ENCODE peak calls at places on chromosome 19, in five cellular contexts. I, Z, T, W and H are unnamed samples.

GRCh38 chr19:17424743-17425365 is 5.0 kb downstream of the MVB12A start:
- DNase-seq in W (no peak), T (no peak), Z (no peak), I (no peak), H (no peak)

GRCh38 chr19:46718157-46718933 is 1.4 kb upstream of the PRKD2 start:
- DNase-seq in T (no peak), Z (no peak), W (peak; percentile 66), I (peak; percentile 24), H (no peak)

GRCh38 chr19:13764821-13765394 is 586 bp downstream of the MRI1 start:
- DNase-seq in Z (no peak), T (no peak), W (no peak), I (peak; percentile 17), H (no peak)

GRCh38 chr19:8304841-8305621 is 3.1 kb downstream of the CD320 start:
- DNase-seq in I (no peak), T (peak; percentile 10), Z (peak; percentile 84), W (no peak), H (no peak)

GRCh38 chr19:1067341-1068103 is 555 bp downstream of the ARHGAP45 start:
- DNase-seq in Z (no peak), T (no peak), I (peak; percentile 53), W (no peak), H (no peak)

GRCh38 chr19:51370230-51370629 is 1.4 kb upstream of the CLDND2 start:
- DNase-seq in Z (no peak), T (no peak), W (no peak), I (no peak), H (no peak)

GRCh38 chr19:17075860-17076538 is 422 bp downstream of the MYO9B start:
- DNase-seq in W (peak; percentile 39), I (peak; percentile 14), Z (no peak), T (no peak), H (no peak)

GRCh38 chr19:42370068-42370520 is 20.0 kb downstream of the CNFN start:
- DNase-seq in W (no peak), I (no peak), Z (no peak), T (no peak), H (no peak)

GRCh38 chr19:19498255-19498991 is 16.9 kb downstream of the TSSK6 start:
- DNase-seq in Z (no peak), I (no peak), T (no peak), W (no peak), H (no peak)

GRCh38 chr19:737591-738093 is 13.3 kb upstream of the MISP start:
- DNase-seq in T (no peak), W (no peak), Z (no peak), I (peak; percentile 36), H (no peak)

GRCh38 chr19:16328824-16329482 is 4.3 kb downstream of the KLF2 start:
- DNase-seq in I (no peak), T (no peak), W (no peak), Z (no peak), H (no peak)

GRCh38 chr19:49441960-49442350 is 628 bp upstream of the SLC17A7 start:
- DNase-seq in T (no peak), I (no peak), Z (no peak), W (no peak), H (no peak)

GRCh38 chr19:40612831-40613668 is 11.9 kb downstream of the LTBP4 start:
- DNase-seq in T (peak; percentile 57), I (peak; percentile 61), Z (no peak), W (peak; percentile 90), H (no peak)

GRCh38 chr19:42250249-42250665 is 4.7 kb downstream of the ERF start:
- DNase-seq in Z (no peak), I (no peak), T (no peak), W (no peak), H (no peak)

GRCh38 chr19:47111081-47111589 is 2.4 kb downstream of the ZC3H4 start:
- DNase-seq in Z (no peak), I (no peak), T (no peak), W (no peak), H (no peak)

GRCh38 chr19:35213678-35214632 is 14.6 kb downstream of the FAM187B start:
- DNase-seq in T (peak; percentile 33), I (peak; percentile 54), Z (no peak), W (peak; percentile 83), H (no peak)

GRCh38 chr19:16889429-16889882 is 657 bp downstream of the F2RL3 start:
- DNase-seq in Z (no peak), W (no peak), T (no peak), I (no peak), H (no peak)

GRCh38 chr19:51354103-51354741 is 12.0 kb downstream of the ETFB start:
- DNase-seq in Z (no peak), T (no peak), W (no peak), I (no peak), H (no peak)

GRCh38 chr19:16834747-16835146 is 5.5 kb downstream of the SIN3B start:
- DNase-seq in T (no peak), W (no peak), Z (no peak), I (no peak), H (no peak)

GRCh38 chr19:44661904-44662303 is 9.4 kb upstream of the CEACAM19 start:
- DNase-seq in T (no peak), Z (no peak), W (no peak), I (no peak), H (no peak)

GRCh38 chr19:3433313-3433712 is 47.0 kb downstream of the SMIM24 start:
- DNase-seq in Z (no peak), T (no peak), W (no peak), I (no peak), H (no peak)

GRCh38 chr19:3955688-3956087 is 15.2 kb downstream of the DAPK3 start:
- DNase-seq in W (no peak), T (no peak), I (no peak), Z (no peak), H (no peak)

GRCh38 chr19:57406516-57407123 is 4.3 kb upstream of the ZNF17 start:
- DNase-seq in Z (no peak), T (no peak), I (peak; percentile 47), W (peak; percentile 69), H (no peak)

GRCh38 chr19:48085904-48086864 is 24.4 kb downstream of the PLA2G4C start:
- DNase-seq in Z (no peak), I (no peak), T (no peak), W (no peak), H (no peak)

GRCh38 chr19:46404884-46405658 is 8.3 kb downstream of the CCDC8 start:
- DNase-seq in T (no peak), Z (no peak), W (no peak), I (no peak), H (no peak)

GRCh38 chr19:10769533-10770491 is 51.9 kb downstream of the DNM2 start:
- DNase-seq in I (no peak), W (no peak), Z (no peak), T (peak; percentile 27), H (no peak)

GRCh38 chr19:14237011-14237941 is 31.3 kb upstream of the ADGRL1 start:
- DNase-seq in Z (no peak), T (no peak), I (no peak), W (no peak), H (no peak)